ENCODE peak calls at places on chromosomes 3 and 15, in five cellular contexts. Y is RPMI7951; E is stimulated activated CD8-positive, alpha-beta memory T cell treated with anti-CD3 and anti-CD28 coated beads, Interleukin-7, amount 100 ng/mL, for 1 hour; N is retina; P is ELR. U is an unnamed sample.

GRCh38 chr15:34065261-34065660 is 26.3 kb upstream of the AVEN start:
- DNase-seq in E (no peak), Y (no peak), P (no peak), N (no peak), U (no peak)

GRCh38 chr15:85327820-85328219 is 52.6 kb upstream of the AKAP13 start:
- DNase-seq in P (no peak), E (no peak), Y (no peak), N (no peak), U (no peak)

GRCh38 chr15:35546581-35547381 is 816 bp upstream of the DPH6 start:
- DNase-seq in P (no peak), E (no peak), N (no peak), Y (no peak), U (no peak)

GRCh38 chr3:114706591-114707224 is 412.9 kb downstream of the TIGIT start:
- DNase-seq in E (no peak), N (no peak), P (peak), Y (peak), U (no peak)

GRCh38 chr3:35709691-35710090 is 70.4 kb downstream of the ARPP21 start:
- DNase-seq in N (peak), P (no peak), Y (no peak), E (no peak), U (peak)

GRCh38 chr15:69609176-69609575 is 156.6 kb downstream of the RPLP1 start:
- DNase-seq in Y (peak), N (peak), P (peak), E (no peak), U (no peak)

GRCh38 chr3:156525808-156526207 is 29.1 kb downstream of the SSR3 start:
- DNase-seq in N (no peak), P (peak), Y (no peak), E (no peak), U (no peak)

GRCh38 chr15:59699810-59700431 is 10.8 kb upstream of the BNIP2 start:
- DNase-seq in Y (peak), E (no peak), P (peak), N (no peak), U (no peak)

GRCh38 chr3:101849714-101850326 is 506 bp downstream of the NFKBIZ start:
- DNase-seq in N (peak), Y (no peak), E (peak), P (peak), U (peak)

GRCh38 chr3:127288343-127288742 is 497 bp upstream of the PRR20G start:
- DNase-seq in P (no peak), Y (no peak), N (no peak), E (no peak), U (no peak)

GRCh38 chr15:99618941-99619411 is 53.2 kb downstream of the MEF2A start:
- DNase-seq in N (peak), Y (no peak), E (no peak), P (peak), U (peak)

GRCh38 chr15:90851945-90852344 is 16.4 kb upstream of the FURIN start:
- DNase-seq in E (no peak), P (no peak), N (no peak), Y (no peak), U (no peak)

GRCh38 chr3:188905991-188906635 is 265.7 kb upstream of the TPRG1 start:
- DNase-seq in E (no peak), Y (no peak), N (no peak), P (no peak), U (peak)

GRCh38 chr15:101206173-101206572 is 45.7 kb downstream of the CHSY1 start:
- DNase-seq in P (peak), N (no peak), E (peak), Y (peak), U (no peak)

GRCh38 chr3:8482960-8483665 is 18.5 kb upstream of the LMCD1 start:
- DNase-seq in E (no peak), Y (peak), N (no peak), P (peak), U (no peak)

GRCh38 chr3:177827517-177828249 is 630.4 kb upstream of the TBL1XR1 start:
- DNase-seq in Y (peak), N (no peak), E (no peak), P (peak), U (no peak)

GRCh38 chr3:170331143-170331542 is 26.4 kb upstream of the SKIL start:
- DNase-seq in Y (no peak), E (no peak), N (no peak), P (no peak), U (no peak)

GRCh38 chr3:51358981-51359380 is 26.1 kb upstream of the MANF start:
- DNase-seq in P (no peak), E (no peak), Y (no peak), N (no peak), U (no peak)

GRCh38 chr3:24682141-24682547 is 187.5 kb upstream of the THRB start:
- DNase-seq in P (peak), N (no peak), E (no peak), Y (peak), U (no peak)

GRCh38 chr3:189824629-189825312 is 193.6 kb downstream of the TP63 start:
- DNase-seq in E (no peak), P (peak), N (no peak), Y (peak), U (no peak)